ENCODE peak calls at places on chromosomes 4 and X, in nine cellular contexts. H is Peyer's patch, Y is GM23248, D is colonic mucosa, T is stromal cell of bone marrow, B is HuH-7, N is GM03348, F is mammary epithelial cell, E is HFF-Myc. Z is an unnamed sample.

GRCh38 chrX:10280061-10280460 is 123.3 kb downstream of the CLCN4 start:
- DNase-seq in Y (no peak), N (no peak), B (no peak), T (no peak), D (no peak), E (no peak), F (no peak), H (no peak), Z (no peak)

GRCh38 chrX:17682259-17682658 is 55.0 kb upstream of the SCML1 start:
- DNase-seq in H (no peak), N (no peak), B (no peak), F (no peak), D (no peak), T (no peak), E (no peak), Y (no peak), Z (no peak)

GRCh38 chr4:25970241-25970675 is 56.2 kb downstream of the SMIM20 start:
- DNase-seq in N (peak; percentile 44), H (peak; percentile 61), Y (no peak), D (peak; percentile 29), E (no peak), B (peak; percentile 51), F (no peak), T (no peak), Z (no peak)

GRCh38 chrX:23885803-23886202 is 21.9 kb downstream of the APOO start:
- DNase-seq in Y (no peak), T (no peak), E (no peak), H (no peak), F (no peak), D (no peak), N (no peak), B (no peak), Z (no peak)

GRCh38 chrX:140572724-140573123 is 67.9 kb upstream of the SOX3 start:
- DNase-seq in N (peak; percentile 25), E (no peak), H (peak; percentile 56), Y (peak; percentile 42), T (peak; percentile 4), F (peak; percentile 14), D (peak; percentile 39), B (peak; percentile 7), Z (peak; percentile 59)

GRCh38 chrX:136497556-136498048 is at the start of gene HTATSF1:
- DNase-seq in E (no peak), F (no peak), N (no peak), T (no peak), H (no peak), B (no peak), Y (no peak), D (no peak), Z (peak; percentile 17)

GRCh38 chrX:100731441-100732281 is at the start of gene SYTL4:
- DNase-seq in H (peak; percentile 54), Y (peak; percentile 46), T (no peak), E (no peak), F (no peak), D (peak; percentile 59), N (peak; percentile 76), B (peak; percentile 40), Z (peak; percentile 65)

GRCh38 chr4:186297013-186297645 is 31.1 kb downstream of the F11 start:
- DNase-seq in T (peak; percentile 13), E (peak; percentile 56), N (peak; percentile 70), Y (peak; percentile 60), D (no peak), F (peak; percentile 29), B (peak; percentile 11), H (no peak), Z (peak; percentile 10)

GRCh38 chr4:6504900-6505496 is 32.6 kb upstream of the PPP2R2C start:
- DNase-seq in H (no peak), N (no peak), Y (peak; percentile 16), B (no peak), E (no peak), T (no peak), F (no peak), D (no peak), Z (no peak)

GRCh38 chr4:24024597-24024996 is 134.8 kb upstream of the PPARGC1A start:
- DNase-seq in N (no peak), Y (no peak), E (no peak), B (peak; percentile 11), F (no peak), H (no peak), D (no peak), T (no peak), Z (no peak)

GRCh38 chr4:9384126-9384525 is 21.2 kb downstream of the USP17L30 start:
- DNase-seq in F (peak; percentile 1), H (no peak), Y (no peak), T (no peak), D (no peak), E (no peak), B (no peak), N (no peak), Z (no peak)

GRCh38 chr4:26787461-26788340 is 72.9 kb upstream of the STIM2 start:
- DNase-seq in F (peak; percentile 85), D (peak; percentile 57), H (peak; percentile 57), E (no peak), N (peak; percentile 51), Y (peak; percentile 70), T (peak; percentile 36), B (no peak), Z (peak; percentile 9)

GRCh38 chr4:83867221-83867620 is 331.3 kb downstream of the GPAT3 start:
- DNase-seq in T (no peak), F (no peak), Y (no peak), H (no peak), D (no peak), E (no peak), N (no peak), B (no peak), Z (no peak)

GRCh38 chr4:56843421-56843899 is 22.0 kb upstream of the SPINK2 start:
- DNase-seq in D (no peak), E (no peak), N (no peak), T (no peak), B (no peak), H (no peak), Y (peak; percentile 12), F (no peak), Z (peak; percentile 19)

GRCh38 chr4:128342762-128343161 is 55.1 kb upstream of the PGRMC2 start:
- DNase-seq in F (no peak), D (no peak), E (no peak), H (no peak), T (no peak), N (no peak), B (no peak), Y (no peak), Z (no peak)

GRCh38 chr4:183765121-183765990 is 106.3 kb downstream of the TRAPPC11 start:
- DNase-seq in Y (no peak), D (no peak), N (no peak), T (no peak), B (no peak), H (no peak), E (no peak), F (no peak), Z (no peak)

GRCh38 chrX:30278365-30278764 is 30.8 kb downstream of the NR0B1 start:
- DNase-seq in B (no peak), H (no peak), T (peak; percentile 56), E (no peak), N (no peak), Y (peak; percentile 59), F (peak; percentile 26), D (no peak), Z (no peak)

GRCh38 chr4:184861047-184861446 is 35.3 kb upstream of the ACSL1 start:
- DNase-seq in T (no peak), N (no peak), H (no peak), F (no peak), D (no peak), Y (no peak), E (no peak), B (no peak), Z (no peak)